ENCODE peak calls at places on chromosomes 1 and 21, in ten cellular contexts. One of them, this sample, is unnamed.

GRCh38 chr1:150619576-150620509 is 9.6 kb downstream of the ENSA start:
- DNase-seq in body of pancreas: peak
- DNase-seq in psoas muscle: no peak
- DNase-seq in tibial artery: no peak
- DNase-seq in GM06990: no peak
- DNase-seq in Caco-2: no peak
- DNase-seq in astrocyte: peak
- DNase-seq in cardiac muscle cell: no peak
- DNase-seq in ascending aorta: no peak
- DNase-seq in tibial nerve: no peak
- DNase-seq in this sample: no peak

GRCh38 chr1:35577071-35577998 is 4.2 kb downstream of the TFAP2E start:
- DNase-seq in ascending aorta: no peak
- DNase-seq in tibial nerve: no peak
- DNase-seq in Caco-2: no peak
- DNase-seq in astrocyte: no peak
- DNase-seq in tibial artery: no peak
- DNase-seq in GM06990: peak
- DNase-seq in cardiac muscle cell: peak
- DNase-seq in psoas muscle: peak
- DNase-seq in body of pancreas: peak
- DNase-seq in this sample: no peak

GRCh38 chr1:167631386-167631941 is 1.4 kb downstream of the RCSD1 start:
- DNase-seq in GM06990: no peak
- DNase-seq in astrocyte: no peak
- DNase-seq in ascending aorta: no peak
- DNase-seq in tibial nerve: no peak
- DNase-seq in Caco-2: no peak
- DNase-seq in tibial artery: no peak
- DNase-seq in cardiac muscle cell: no peak
- DNase-seq in body of pancreas: no peak
- DNase-seq in psoas muscle: no peak
- DNase-seq in this sample: no peak

GRCh38 chr21:36658926-36659325 is 40.0 kb upstream of the SIM2 start:
- DNase-seq in cardiac muscle cell: no peak
- DNase-seq in psoas muscle: no peak
- DNase-seq in Caco-2: peak
- DNase-seq in GM06990: no peak
- DNase-seq in tibial artery: no peak
- DNase-seq in ascending aorta: no peak
- DNase-seq in astrocyte: no peak
- DNase-seq in tibial nerve: no peak
- DNase-seq in body of pancreas: no peak
- DNase-seq in this sample: no peak

GRCh38 chr1:100506221-100506620 is 31.7 kb upstream of the GPR88 start:
- DNase-seq in ascending aorta: no peak
- DNase-seq in tibial nerve: no peak
- DNase-seq in psoas muscle: no peak
- DNase-seq in body of pancreas: no peak
- DNase-seq in astrocyte: peak
- DNase-seq in GM06990: no peak
- DNase-seq in Caco-2: no peak
- DNase-seq in tibial artery: no peak
- DNase-seq in cardiac muscle cell: no peak
- DNase-seq in this sample: no peak

GRCh38 chr1:51622455-51622913 is 5.6 kb downstream of the OSBPL9 start:
- DNase-seq in cardiac muscle cell: peak
- DNase-seq in astrocyte: peak
- DNase-seq in ascending aorta: peak
- DNase-seq in tibial artery: peak
- DNase-seq in tibial nerve: no peak
- DNase-seq in body of pancreas: peak
- DNase-seq in Caco-2: peak
- DNase-seq in psoas muscle: peak
- DNase-seq in GM06990: no peak
- DNase-seq in this sample: peak

GRCh38 chr1:184791199-184791935 is 36.7 kb upstream of the EDEM3 start:
- DNase-seq in Caco-2: no peak
- DNase-seq in ascending aorta: no peak
- DNase-seq in cardiac muscle cell: no peak
- DNase-seq in body of pancreas: no peak
- DNase-seq in tibial nerve: no peak
- DNase-seq in psoas muscle: no peak
- DNase-seq in GM06990: no peak
- DNase-seq in astrocyte: peak
- DNase-seq in tibial artery: no peak
- DNase-seq in this sample: no peak

GRCh38 chr1:109773203-109773899 is 9.6 kb upstream of the EPS8L3 start:
- DNase-seq in GM06990: peak
- DNase-seq in psoas muscle: peak
- DNase-seq in body of pancreas: peak
- DNase-seq in cardiac muscle cell: peak
- DNase-seq in tibial nerve: peak
- DNase-seq in tibial artery: peak
- DNase-seq in Caco-2: peak
- DNase-seq in astrocyte: peak
- DNase-seq in ascending aorta: peak
- DNase-seq in this sample: no peak

GRCh38 chr1:202349263-202349928 is 897 bp downstream of the PPP1R12B start:
- DNase-seq in ascending aorta: no peak
- DNase-seq in body of pancreas: no peak
- DNase-seq in cardiac muscle cell: peak
- DNase-seq in GM06990: no peak
- DNase-seq in tibial artery: peak
- DNase-seq in astrocyte: peak
- DNase-seq in psoas muscle: no peak
- DNase-seq in tibial nerve: no peak
- DNase-seq in Caco-2: no peak
- DNase-seq in this sample: no peak

DNA sequence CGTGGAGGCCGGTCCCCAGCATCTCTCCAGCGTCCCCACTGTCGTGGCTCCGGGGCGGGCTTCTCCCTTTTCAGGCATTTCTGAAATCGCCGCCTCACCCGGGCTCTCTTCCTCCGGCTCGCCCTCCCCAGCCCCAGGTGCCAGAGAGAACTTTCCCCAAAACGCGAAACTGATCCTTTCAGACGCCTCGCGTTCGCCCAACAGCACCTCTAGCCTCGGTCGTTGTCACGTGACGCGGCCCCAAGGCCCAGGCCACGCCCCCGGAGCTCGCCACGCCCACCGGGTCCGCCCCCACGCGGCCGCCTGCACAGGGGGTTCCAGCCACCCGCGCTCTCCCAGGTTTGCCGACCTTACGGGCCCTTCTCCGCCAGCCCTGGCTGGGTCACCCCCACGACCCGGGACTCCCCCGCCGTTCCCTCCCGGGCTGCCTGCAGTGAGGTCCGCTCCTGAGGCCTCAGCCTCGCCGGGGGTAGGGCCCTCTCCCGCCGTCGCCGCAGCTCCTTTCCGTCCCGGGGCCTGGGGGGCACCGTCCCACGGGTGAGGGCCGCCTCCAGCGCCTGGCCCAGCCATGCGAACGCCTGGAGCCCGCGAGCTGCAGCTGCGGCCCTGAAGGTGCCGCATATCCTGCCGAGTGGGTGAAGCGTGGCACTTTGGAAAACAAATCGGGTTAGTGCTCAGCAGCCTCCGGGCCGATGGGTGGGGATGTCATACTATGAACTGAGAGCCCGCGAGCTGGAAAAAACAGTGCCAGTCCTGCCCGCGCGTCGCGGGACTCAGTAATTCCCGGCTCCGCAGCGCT is 21.0 kb downstream of the H3-3A start:
- DNase-seq in body of pancreas: peak
- DNase-seq in GM06990: peak
- DNase-seq in astrocyte: peak
- DNase-seq in ascending aorta: peak
- DNase-seq in Caco-2: peak
- DNase-seq in tibial artery: peak
- DNase-seq in tibial nerve: peak
- DNase-seq in cardiac muscle cell: peak
- DNase-seq in psoas muscle: peak
- DNase-seq in this sample: peak
- TF ChIP-seq CTCF in body of pancreas: no peak
- TF ChIP-seq CTCF in GM06990: no peak
- TF ChIP-seq CTCF in astrocyte: no peak
- TF ChIP-seq CTCF in ascending aorta: no peak
- TF ChIP-seq CTCF in Caco-2: no peak
- TF ChIP-seq CTCF in tibial artery: no peak
- TF ChIP-seq CTCF in tibial nerve: no peak
- TF ChIP-seq CTCF in cardiac muscle cell: no peak
- TF ChIP-seq CTCF in psoas muscle: no peak
- TF ChIP-seq CTCF in this sample: no peak

GRCh38 chr1:10690484-10690883 is 106.0 kb downstream of the CASZ1 start:
- DNase-seq in astrocyte: no peak
- DNase-seq in tibial nerve: no peak
- DNase-seq in tibial artery: no peak
- DNase-seq in Caco-2: no peak
- DNase-seq in psoas muscle: no peak
- DNase-seq in GM06990: no peak
- DNase-seq in cardiac muscle cell: no peak
- DNase-seq in ascending aorta: no peak
- DNase-seq in body of pancreas: no peak
- DNase-seq in this sample: no peak
- TF ChIP-seq CTCF in astrocyte: no peak
- TF ChIP-seq CTCF in tibial nerve: no peak
- TF ChIP-seq CTCF in tibial artery: no peak
- TF ChIP-seq CTCF in Caco-2: no peak
- TF ChIP-seq CTCF in psoas muscle: no peak
- TF ChIP-seq CTCF in GM06990: no peak
- TF ChIP-seq CTCF in cardiac muscle cell: no peak
- TF ChIP-seq CTCF in ascending aorta: no peak
- TF ChIP-seq CTCF in body of pancreas: no peak
- TF ChIP-seq CTCF in this sample: no peak

GRCh38 chr1:106975944-106976343 is 80.5 kb upstream of the PRMT6 start:
- DNase-seq in tibial nerve: no peak
- DNase-seq in ascending aorta: no peak
- DNase-seq in psoas muscle: no peak
- DNase-seq in tibial artery: no peak
- DNase-seq in astrocyte: no peak
- DNase-seq in GM06990: no peak
- DNase-seq in body of pancreas: no peak
- DNase-seq in cardiac muscle cell: no peak
- DNase-seq in Caco-2: no peak
- DNase-seq in this sample: no peak
- TF ChIP-seq CTCF in tibial nerve: no peak
- TF ChIP-seq CTCF in ascending aorta: no peak
- TF ChIP-seq CTCF in psoas muscle: no peak
- TF ChIP-seq CTCF in tibial artery: no peak
- TF ChIP-seq CTCF in astrocyte: no peak
- TF ChIP-seq CTCF in GM06990: peak
- TF ChIP-seq CTCF in body of pancreas: no peak
- TF ChIP-seq CTCF in cardiac muscle cell: no peak
- TF ChIP-seq CTCF in Caco-2: no peak
- TF ChIP-seq CTCF in this sample: no peak

DNA sequence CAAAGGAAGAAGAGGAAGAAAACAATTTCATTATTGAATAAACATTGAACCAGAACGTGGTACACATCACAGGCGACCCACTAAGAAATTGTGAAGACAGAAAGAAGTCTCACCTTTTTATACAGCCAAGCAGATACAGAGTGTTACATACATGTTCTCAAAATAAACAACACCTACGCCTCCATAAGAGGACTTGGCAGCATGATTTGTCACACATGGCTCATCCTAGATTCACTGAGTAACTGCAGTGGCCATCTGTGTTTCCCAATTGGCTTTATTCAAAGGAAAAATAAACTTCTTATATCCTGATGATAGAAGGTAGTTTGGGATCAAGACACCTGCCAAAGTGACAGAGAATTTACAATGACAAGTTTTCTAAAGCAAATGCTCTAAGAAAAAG is 7.6 kb upstream of the KRTAP19-8 start:
- DNase-seq in astrocyte: no peak
- DNase-seq in psoas muscle: no peak
- DNase-seq in body of pancreas: no peak
- DNase-seq in cardiac muscle cell: no peak
- DNase-seq in tibial artery: no peak
- DNase-seq in GM06990: no peak
- DNase-seq in ascending aorta: no peak
- DNase-seq in tibial nerve: no peak
- DNase-seq in Caco-2: no peak
- DNase-seq in this sample: no peak
- TF ChIP-seq CTCF in astrocyte: no peak
- TF ChIP-seq CTCF in psoas muscle: no peak
- TF ChIP-seq CTCF in body of pancreas: no peak
- TF ChIP-seq CTCF in cardiac muscle cell: no peak
- TF ChIP-seq CTCF in tibial artery: no peak
- TF ChIP-seq CTCF in GM06990: no peak
- TF ChIP-seq CTCF in ascending aorta: no peak
- TF ChIP-seq CTCF in tibial nerve: no peak
- TF ChIP-seq CTCF in Caco-2: no peak
- TF ChIP-seq CTCF in this sample: no peak

GRCh38 chr1:154989195-154989860 is 4.1 kb upstream of the LENEP start:
- DNase-seq in ascending aorta: no peak
- DNase-seq in tibial artery: no peak
- DNase-seq in tibial nerve: no peak
- DNase-seq in cardiac muscle cell: no peak
- DNase-seq in psoas muscle: no peak
- DNase-seq in Caco-2: no peak
- DNase-seq in GM06990: no peak
- DNase-seq in body of pancreas: no peak
- DNase-seq in astrocyte: no peak
- DNase-seq in this sample: no peak

GRCh38 chr1:154982897-154983648 is at the start of gene FLAD1:
- DNase-seq in GM06990: peak
- DNase-seq in cardiac muscle cell: peak
- DNase-seq in tibial nerve: peak
- DNase-seq in psoas muscle: peak
- DNase-seq in Caco-2: peak
- DNase-seq in ascending aorta: peak
- DNase-seq in astrocyte: peak
- DNase-seq in body of pancreas: peak
- DNase-seq in tibial artery: peak
- DNase-seq in this sample: peak

GRCh38 chr1:154987326-154987725 is 4.2 kb downstream of the FLAD1 start:
- DNase-seq in psoas muscle: no peak
- DNase-seq in ascending aorta: no peak
- DNase-seq in body of pancreas: no peak
- DNase-seq in GM06990: no peak
- DNase-seq in cardiac muscle cell: no peak
- DNase-seq in Caco-2: no peak
- DNase-seq in astrocyte: no peak
- DNase-seq in tibial artery: no peak
- DNase-seq in tibial nerve: no peak
- DNase-seq in this sample: no peak

GRCh38 chr1:154988053-154988954 is 5.1 kb upstream of the LENEP start:
- DNase-seq in psoas muscle: no peak
- DNase-seq in GM06990: no peak
- DNase-seq in tibial artery: no peak
- DNase-seq in Caco-2: peak
- DNase-seq in tibial nerve: no peak
- DNase-seq in cardiac muscle cell: no peak
- DNase-seq in astrocyte: no peak
- DNase-seq in ascending aorta: no peak
- DNase-seq in body of pancreas: no peak
- DNase-seq in this sample: no peak

GRCh38 chr1:154983776-154984466 is 777 bp downstream of the FLAD1 start:
- DNase-seq in psoas muscle: peak
- DNase-seq in body of pancreas: no peak
- DNase-seq in cardiac muscle cell: no peak
- DNase-seq in astrocyte: no peak
- DNase-seq in tibial artery: no peak
- DNase-seq in ascending aorta: no peak
- DNase-seq in GM06990: no peak
- DNase-seq in tibial nerve: no peak
- DNase-seq in Caco-2: no peak
- DNase-seq in this sample: no peak
- TF ChIP-seq CTCF in psoas muscle: no peak
- TF ChIP-seq CTCF in body of pancreas: no peak
- TF ChIP-seq CTCF in cardiac muscle cell: no peak
- TF ChIP-seq CTCF in astrocyte: no peak
- TF ChIP-seq CTCF in tibial artery: no peak
- TF ChIP-seq CTCF in ascending aorta: no peak
- TF ChIP-seq CTCF in GM06990: no peak
- TF ChIP-seq CTCF in tibial nerve: no peak
- TF ChIP-seq CTCF in Caco-2: no peak
- TF ChIP-seq CTCF in this sample: no peak

This sample was measured in omental fat pad.